ENCODE peak calls at places on chromosomes 16 and 17, in nine cellular contexts. K is GM23248, R is MM.1S, S is neural progenitor cell, D is PC-3, J is hepatocyte, M is GM23338, I is HCT116, L is SK-N-SH. P is an unnamed sample.

GRCh38 chr16:56923481-56923880 is 8.5 kb upstream of the HERPUD1 start:
- DNase-seq in K (peak), R (no peak), S (no peak), D (no peak), J (no peak), M (no peak), I (no peak), L (no peak), P (no peak)

GRCh38 chr17:64326420-64327054 is 63.5 kb upstream of the TEX2 start:
- DNase-seq in K (peak), R (no peak), S (no peak), D (peak), J (no peak), M (no peak), I (no peak), L (no peak), P (no peak)

GRCh38 chr17:29107084-29107483 is 64.1 kb downstream of the PIPOX start:
- DNase-seq in K (no peak), R (no peak), S (no peak), D (no peak), J (no peak), M (no peak), I (no peak), L (no peak), P (no peak)

GRCh38 chr16:74034862-74035261 is 261.8 kb upstream of the PSMD7 start:
- DNase-seq in K (peak), R (no peak), S (peak), D (peak), J (peak), M (peak), I (peak), L (peak), P (peak)

GRCh38 chr17:46013127-46013501 is 14.1 kb downstream of the STH start:
- DNase-seq in K (no peak), R (no peak), S (no peak), D (no peak), J (no peak), M (no peak), I (no peak), L (no peak), P (no peak)

GRCh38 chr17:42980766-42981397 is 517 bp downstream of the RUNDC1 start:
- DNase-seq in K (peak), R (peak), S (peak), D (peak), J (peak), M (peak), I (peak), L (peak), P (peak)

GRCh38 chr17:15273141-15273793 is 8.1 kb upstream of the PMP22 start:
- DNase-seq in K (peak), R (no peak), S (no peak), D (peak), J (no peak), M (no peak), I (no peak), L (no peak), P (no peak)

GRCh38 chr17:61072648-61073047 is 327.0 kb upstream of the TBX2 start:
- DNase-seq in K (peak), R (no peak), S (no peak), D (no peak), J (no peak), M (peak), I (no peak), L (no peak), P (no peak)

GRCh38 chr17:32283745-32284207 is 18.1 kb downstream of the RHBDL3 start:
- DNase-seq in K (peak), R (no peak), S (no peak), D (peak), J (no peak), M (no peak), I (no peak), L (no peak), P (no peak)

GRCh38 chr17:3885970-3886369 is 6.9 kb downstream of the CAMKK1 start:
- DNase-seq in K (peak), R (no peak), S (no peak), D (no peak), J (peak), M (no peak), I (no peak), L (no peak), P (no peak)

GRCh38 chr17:28701987-28702751 is 9.5 kb downstream of the PROCA1 start:
- DNase-seq in K (no peak), R (no peak), S (no peak), D (no peak), J (no peak), M (no peak), I (no peak), L (no peak), P (no peak)

GRCh38 chr16:88685156-88686061 is 898 bp downstream of the SNAI3 start:
- DNase-seq in K (peak), R (peak), S (peak), D (no peak), J (peak), M (peak), I (no peak), L (peak), P (peak)

GRCh38 chr17:42403150-42403549 is 14.9 kb upstream of the STAT3 start:
- DNase-seq in K (no peak), R (no peak), S (peak), D (no peak), J (peak), M (peak), I (no peak), L (peak), P (peak)

GRCh38 chr17:38442548-38442947 is 14.3 kb downstream of the ARHGAP23 start:
- DNase-seq in K (peak), R (no peak), S (no peak), D (no peak), J (no peak), M (no peak), I (no peak), L (no peak), P (no peak)

GRCh38 chr16:919658-920631 is 50.8 kb downstream of the LMF1 start:
- DNase-seq in K (peak), R (no peak), S (no peak), D (no peak), J (peak), M (no peak), I (no peak), L (no peak), P (no peak)

GRCh38 chr16:14483819-14484385 is 146.2 kb downstream of the PARN start:
- DNase-seq in K (no peak), R (no peak), S (no peak), D (no peak), J (no peak), M (no peak), I (no peak), L (no peak), P (no peak)

GRCh38 chr16:89315791-89316581 is 98.5 kb downstream of the ZNF778 start:
- DNase-seq in K (peak), R (peak), S (no peak), D (peak), J (no peak), M (no peak), I (no peak), L (no peak), P (peak)

GRCh38 chr17:40451420-40451819 is 8.2 kb downstream of the IGFBP4 start:
- DNase-seq in K (peak), R (no peak), S (no peak), D (no peak), J (peak), M (no peak), I (no peak), L (peak), P (no peak)

GRCh38 chr17:32007463-32008298 is 498 bp downstream of the LRRC37B start:
- DNase-seq in K (peak), R (peak), S (peak), D (peak), J (peak), M (peak), I (no peak), L (peak), P (peak)

GRCh38 chr17:3557768-3558583 is at the start of gene TRPV3:
- DNase-seq in K (peak), R (peak), S (no peak), D (peak), J (peak), M (no peak), I (peak), L (no peak), P (no peak)

GRCh38 chr16:57863434-57864160 is 61.3 kb upstream of the KIFC3 start:
- DNase-seq in K (peak), R (peak), S (peak), D (peak), J (peak), M (peak), I (peak), L (peak), P (no peak)

GRCh38 chr16:1758923-1759322 is 12.4 kb downstream of the NME3 start:
- DNase-seq in K (no peak), R (no peak), S (no peak), D (no peak), J (no peak), M (no peak), I (no peak), L (no peak), P (no peak)

GRCh38 chr17:59347975-59348391 is 16.5 kb downstream of the YPEL2 start:
- DNase-seq in K (no peak), R (no peak), S (no peak), D (no peak), J (no peak), M (no peak), I (no peak), L (no peak), P (no peak)

GRCh38 chr17:50346313-50347086 is 574 bp downstream of the XYLT2 start:
- DNase-seq in K (peak), R (peak), S (peak), D (peak), J (peak), M (peak), I (no peak), L (peak), P (no peak)

GRCh38 chr16:8204096-8204495 is 386.2 kb downstream of the TMEM114 start:
- DNase-seq in K (no peak), R (no peak), S (no peak), D (no peak), J (no peak), M (no peak), I (no peak), L (no peak), P (no peak)

GRCh38 chr16:86590501-86591144 is 12.3 kb downstream of the FOXL1 start:
- DNase-seq in K (peak), R (no peak), S (no peak), D (peak), J (peak), M (no peak), I (no peak), L (no peak), P (no peak)

GRCh38 chr17:31250229-31250628 is 46.8 kb downstream of the OMG start:
- DNase-seq in K (no peak), R (peak), S (no peak), D (no peak), J (no peak), M (no peak), I (no peak), L (no peak), P (no peak)

GRCh38 chr16:46743232-46743719 is 4.9 kb downstream of the MYLK3 start:
- DNase-seq in K (peak), R (no peak), S (no peak), D (no peak), J (no peak), M (peak), I (no peak), L (peak), P (peak)

GRCh38 chr17:72205357-72205756 is 84.5 kb downstream of the SOX9 start:
- DNase-seq in K (no peak), R (no peak), S (peak), D (no peak), J (no peak), M (no peak), I (no peak), L (no peak), P (no peak)

GRCh38 chr17:67647482-67647881 is 70.3 kb upstream of the NOL11 start:
- DNase-seq in K (no peak), R (peak), S (no peak), D (no peak), J (no peak), M (no peak), I (no peak), L (no peak), P (peak)

GRCh38 chr16:1019234-1019933 is 37.8 kb downstream of the SOX8 start:
- DNase-seq in K (peak), R (no peak), S (peak), D (peak), J (no peak), M (no peak), I (no peak), L (peak), P (no peak)

GRCh38 chr16:84616515-84616914 is 1.4 kb downstream of the COTL1 start:
- DNase-seq in K (peak), R (no peak), S (no peak), D (peak), J (no peak), M (no peak), I (no peak), L (no peak), P (peak)

GRCh38 chr16:82059161-82059982 is 24.3 kb downstream of the HSD17B2 start:
- DNase-seq in K (peak), R (no peak), S (no peak), D (no peak), J (no peak), M (no peak), I (no peak), L (no peak), P (no peak)

GRCh38 chr17:52138350-52138749 is 20.2 kb downstream of the CA10 start:
- DNase-seq in K (no peak), R (no peak), S (no peak), D (no peak), J (no peak), M (no peak), I (no peak), L (no peak), P (no peak)

GRCh38 chr16:88298166-88298881 is 84.4 kb upstream of the ZNF469 start:
- DNase-seq in K (peak), R (no peak), S (no peak), D (no peak), J (no peak), M (no peak), I (no peak), L (no peak), P (no peak)

GRCh38 chr16:87054856-87055255 is 262.3 kb downstream of the C16orf95 start:
- DNase-seq in K (no peak), R (no peak), S (no peak), D (no peak), J (no peak), M (no peak), I (no peak), L (no peak), P (no peak)

GRCh38 chr17:39264119-39264518 is 38.4 kb upstream of the STAC2 start:
- DNase-seq in K (no peak), R (no peak), S (no peak), D (no peak), J (no peak), M (no peak), I (no peak), L (no peak), P (no peak)

GRCh38 chr16:73048292-73049050 is 543 bp upstream of the ZFHX3 start:
- DNase-seq in K (peak), R (no peak), S (peak), D (peak), J (peak), M (peak), I (no peak), L (peak), P (no peak)

GRCh38 chr17:19728114-19728495 is 11.7 kb upstream of the SLC47A2 start:
- DNase-seq in K (peak), R (no peak), S (no peak), D (peak), J (peak), M (no peak), I (no peak), L (peak), P (no peak)

DNA sequence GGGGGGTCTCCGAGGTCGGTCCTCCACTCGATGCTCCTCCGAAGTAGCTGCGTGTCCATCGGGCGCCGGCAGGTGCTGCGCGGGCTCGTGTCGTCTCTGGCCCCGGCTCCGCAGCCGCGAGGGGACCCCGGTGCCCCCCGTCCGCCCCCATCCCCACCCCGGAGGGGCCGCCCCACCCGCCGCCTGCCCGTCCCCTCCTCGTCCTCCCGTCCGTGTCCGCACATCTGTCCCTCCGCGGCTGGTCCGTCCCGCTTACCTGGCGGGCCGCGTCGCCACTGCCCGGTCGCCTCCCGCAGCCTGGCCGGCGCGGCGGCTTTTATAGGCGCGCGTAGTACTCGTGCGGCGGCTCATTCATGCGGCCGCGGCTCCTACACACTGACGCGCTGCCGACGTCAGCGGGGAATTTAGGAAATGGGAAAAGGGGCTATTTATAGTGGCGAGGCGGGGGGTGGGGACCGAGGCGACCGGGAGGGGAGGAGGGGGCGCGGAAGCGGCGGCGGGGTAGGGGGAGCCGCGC is 4.0 kb upstream of the HIC1 start:
- DNase-seq in K (peak), R (no peak), S (peak), D (peak), J (peak), M (peak), I (no peak), L (no peak), P (no peak)
- TF ChIP-seq EZH2phosphoT487 in K (no peak), R (no peak), S (peak), D (no peak), J (no peak), M (no peak), I (no peak), L (no peak), P (no peak)

GRCh38 chr16:18979936-18980335 is 3.8 kb upstream of the TMC7 start:
- DNase-seq in K (no peak), R (no peak), S (no peak), D (peak), J (no peak), M (no peak), I (no peak), L (no peak), P (no peak)

GRCh38 chr16:18983565-18984424 is at the start of gene TMC7:
- DNase-seq in K (peak), R (peak), S (peak), D (peak), J (peak), M (peak), I (peak), L (peak), P (no peak)

DNA sequence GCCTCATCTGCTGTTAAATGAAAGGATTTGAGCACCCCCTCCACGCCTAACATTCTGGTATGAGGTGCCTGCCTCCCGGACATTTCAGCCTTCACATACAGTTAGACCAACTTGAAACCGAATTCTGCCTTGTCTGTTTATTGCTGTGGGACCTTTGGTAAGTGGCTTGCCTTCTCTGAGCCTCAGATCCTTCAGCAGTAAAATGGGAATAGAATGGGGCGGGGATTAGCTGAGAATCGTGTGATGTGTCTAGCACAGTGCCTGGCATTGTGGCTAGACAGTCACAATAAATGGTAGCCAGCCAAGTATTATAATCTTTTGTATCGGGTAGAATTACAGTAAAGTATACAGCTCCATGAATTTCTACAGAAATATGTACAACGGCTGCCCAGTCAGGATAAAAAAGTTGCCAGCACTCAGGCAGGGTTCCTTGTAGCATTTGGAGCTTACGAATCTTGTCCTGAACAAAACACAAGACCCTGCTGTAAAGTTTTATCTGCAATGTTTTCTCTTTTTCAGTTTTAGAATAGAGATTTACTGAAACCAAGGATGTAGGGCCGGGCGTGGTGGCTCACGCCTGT is 781 bp downstream of the TMC7 start:
- DNase-seq in K (no peak), R (no peak), S (no peak), D (peak), J (no peak), M (no peak), I (no peak), L (no peak), P (no peak)
- H3K4me3 ChIP-seq in K (peak), R (no peak), S (peak), D (peak), J (peak), M (peak), I (peak), L (peak), P (no peak)

GRCh38 chr17:16952401-16952800 is 19.5 kb downstream of the TNFRSF13B start:
- DNase-seq in K (no peak), R (no peak), S (no peak), D (no peak), J (no peak), M (no peak), I (no peak), L (no peak), P (no peak)
- TF ChIP-seq EZH2phosphoT487 in K (no peak), R (no peak), S (no peak), D (no peak), J (no peak), M (no peak), I (no peak), L (no peak), P (no peak)

GRCh38 chr16:69324013-69324531 is 6.3 kb downstream of the PDF start:
- DNase-seq in K (no peak), R (no peak), S (no peak), D (no peak), J (peak), M (no peak), I (no peak), L (peak), P (no peak)

GRCh38 chr16:69327585-69328310 is 2.6 kb downstream of the PDF start:
- DNase-seq in K (no peak), R (no peak), S (no peak), D (no peak), J (no peak), M (no peak), I (no peak), L (no peak), P (no peak)

GRCh38 chr16:69324585-69325253 is 5.7 kb downstream of the PDF start:
- DNase-seq in K (no peak), R (no peak), S (no peak), D (no peak), J (no peak), M (no peak), I (no peak), L (no peak), P (no peak)

GRCh38 chr16:69325784-69326171 is 4.6 kb downstream of the PDF start:
- DNase-seq in K (no peak), R (no peak), S (no peak), D (no peak), J (no peak), M (no peak), I (no peak), L (no peak), P (no peak)

GRCh38 chr16:69326172-69326873 is 4.1 kb downstream of the PDF start:
- DNase-seq in K (no peak), R (no peak), S (no peak), D (no peak), J (peak), M (no peak), I (no peak), L (no peak), P (no peak)
- H3K4me3 ChIP-seq in K (peak), R (no peak), S (no peak), D (peak), J (no peak), M (peak), I (no peak), L (no peak), P (peak)

GRCh38 chr17:62562656-62563055 is 64.8 kb upstream of the MRC2 start:
- DNase-seq in K (peak), R (no peak), S (no peak), D (peak), J (no peak), M (no peak), I (peak), L (no peak), P (no peak)
- TF ChIP-seq EZH2phosphoT487 in K (no peak), R (no peak), S (no peak), D (no peak), J (no peak), M (no peak), I (no peak), L (no peak), P (no peak)

GRCh38 chr16:67800252-67801046 is 5.9 kb downstream of the RANBP10 start:
- DNase-seq in K (peak), R (no peak), S (no peak), D (no peak), J (no peak), M (no peak), I (no peak), L (no peak), P (no peak)
- H3K4me3 ChIP-seq in K (no peak), R (no peak), S (no peak), D (no peak), J (no peak), M (no peak), I (no peak), L (no peak), P (no peak)

GRCh38 chr16:47847220-47847970 is 308.4 kb downstream of the ABCC12 start:
- DNase-seq in K (no peak), R (no peak), S (no peak), D (peak), J (no peak), M (no peak), I (no peak), L (no peak), P (no peak)
- TF ChIP-seq EZH2phosphoT487 in K (no peak), R (no peak), S (no peak), D (no peak), J (no peak), M (no peak), I (no peak), L (no peak), P (no peak)